ENCODE peak calls at places on chromosomes 3 and 15, in nine cellular contexts. One of them, this sample, is unnamed.

GRCh38 chr3:64489361-64490044 is 198.3 kb downstream of the ADAMTS9 start:
- DNase-seq in Caki2: peak
- DNase-seq in T follicular helper cell: no peak
- DNase-seq in uterus: peak
- DNase-seq in HTR-8/SVneo: no peak
- DNase-seq in activated naive CD4-positive, alpha-beta T cell treated with anti-CD3 and anti-CD28 coated beads, Interleukin-2, amount 50 U/mL, for 72 hours: no peak
- DNase-seq in activated naive CD8-positive, alpha-beta T cell treated with anti-CD3 and anti-CD28 coated beads, Interleukin-2, amount 50 U/mL, for 24 hours: no peak
- DNase-seq in GM18507: no peak
- DNase-seq in psoas muscle: no peak
- DNase-seq in this sample: peak

GRCh38 chr3:47791193-47791855 is 9.6 kb upstream of the SMARCC1 start:
- DNase-seq in Caki2: no peak
- DNase-seq in T follicular helper cell: no peak
- DNase-seq in uterus: no peak
- DNase-seq in HTR-8/SVneo: no peak
- DNase-seq in activated naive CD4-positive, alpha-beta T cell treated with anti-CD3 and anti-CD28 coated beads, Interleukin-2, amount 50 U/mL, for 72 hours: no peak
- DNase-seq in activated naive CD8-positive, alpha-beta T cell treated with anti-CD3 and anti-CD28 coated beads, Interleukin-2, amount 50 U/mL, for 24 hours: no peak
- DNase-seq in GM18507: no peak
- DNase-seq in psoas muscle: no peak
- DNase-seq in this sample: no peak

GRCh38 chr3:175980731-175981130 is 1121.6 kb downstream of the NAALADL2 start:
- DNase-seq in Caki2: no peak
- DNase-seq in T follicular helper cell: no peak
- DNase-seq in uterus: no peak
- DNase-seq in HTR-8/SVneo: peak
- DNase-seq in activated naive CD4-positive, alpha-beta T cell treated with anti-CD3 and anti-CD28 coated beads, Interleukin-2, amount 50 U/mL, for 72 hours: no peak
- DNase-seq in activated naive CD8-positive, alpha-beta T cell treated with anti-CD3 and anti-CD28 coated beads, Interleukin-2, amount 50 U/mL, for 24 hours: no peak
- DNase-seq in GM18507: no peak
- DNase-seq in psoas muscle: no peak
- DNase-seq in this sample: no peak

GRCh38 chr15:74664028-74664616 is 31.7 kb downstream of the EDC3 start:
- DNase-seq in Caki2: no peak
- DNase-seq in T follicular helper cell: no peak
- DNase-seq in uterus: peak
- DNase-seq in HTR-8/SVneo: no peak
- DNase-seq in activated naive CD4-positive, alpha-beta T cell treated with anti-CD3 and anti-CD28 coated beads, Interleukin-2, amount 50 U/mL, for 72 hours: no peak
- DNase-seq in activated naive CD8-positive, alpha-beta T cell treated with anti-CD3 and anti-CD28 coated beads, Interleukin-2, amount 50 U/mL, for 24 hours: no peak
- DNase-seq in GM18507: no peak
- DNase-seq in psoas muscle: peak
- DNase-seq in this sample: no peak

GRCh38 chr15:49236869-49237268 is 66.8 kb downstream of the GALK2 start:
- DNase-seq in Caki2: no peak
- DNase-seq in T follicular helper cell: no peak
- DNase-seq in uterus: no peak
- DNase-seq in HTR-8/SVneo: no peak
- DNase-seq in activated naive CD4-positive, alpha-beta T cell treated with anti-CD3 and anti-CD28 coated beads, Interleukin-2, amount 50 U/mL, for 72 hours: no peak
- DNase-seq in activated naive CD8-positive, alpha-beta T cell treated with anti-CD3 and anti-CD28 coated beads, Interleukin-2, amount 50 U/mL, for 24 hours: no peak
- DNase-seq in GM18507: no peak
- DNase-seq in psoas muscle: no peak
- DNase-seq in this sample: no peak

GRCh38 chr3:15858547-15859506 is 61.0 kb upstream of the ANKRD28 start:
- DNase-seq in Caki2: peak
- DNase-seq in T follicular helper cell: peak
- DNase-seq in uterus: peak
- DNase-seq in HTR-8/SVneo: no peak
- DNase-seq in activated naive CD4-positive, alpha-beta T cell treated with anti-CD3 and anti-CD28 coated beads, Interleukin-2, amount 50 U/mL, for 72 hours: peak
- DNase-seq in activated naive CD8-positive, alpha-beta T cell treated with anti-CD3 and anti-CD28 coated beads, Interleukin-2, amount 50 U/mL, for 24 hours: peak
- DNase-seq in GM18507: peak
- DNase-seq in psoas muscle: peak
- DNase-seq in this sample: no peak

GRCh38 chr15:77497942-77498361 is 77.3 kb downstream of the HMG20A start:
- DNase-seq in Caki2: no peak
- DNase-seq in T follicular helper cell: no peak
- DNase-seq in uterus: peak
- DNase-seq in HTR-8/SVneo: no peak
- DNase-seq in activated naive CD4-positive, alpha-beta T cell treated with anti-CD3 and anti-CD28 coated beads, Interleukin-2, amount 50 U/mL, for 72 hours: no peak
- DNase-seq in activated naive CD8-positive, alpha-beta T cell treated with anti-CD3 and anti-CD28 coated beads, Interleukin-2, amount 50 U/mL, for 24 hours: no peak
- DNase-seq in GM18507: no peak
- DNase-seq in psoas muscle: peak
- DNase-seq in this sample: no peak

GRCh38 chr3:154121236-154122095 is at the start of gene ARHGEF26:
- DNase-seq in Caki2: peak
- DNase-seq in T follicular helper cell: peak
- DNase-seq in uterus: peak
- DNase-seq in HTR-8/SVneo: peak
- DNase-seq in activated naive CD4-positive, alpha-beta T cell treated with anti-CD3 and anti-CD28 coated beads, Interleukin-2, amount 50 U/mL, for 72 hours: peak
- DNase-seq in activated naive CD8-positive, alpha-beta T cell treated with anti-CD3 and anti-CD28 coated beads, Interleukin-2, amount 50 U/mL, for 24 hours: peak
- DNase-seq in GM18507: peak
- DNase-seq in psoas muscle: peak
- DNase-seq in this sample: peak

GRCh38 chr3:190534386-190534785 is 20.5 kb downstream of the IL1RAP start:
- DNase-seq in Caki2: no peak
- DNase-seq in T follicular helper cell: no peak
- DNase-seq in uterus: no peak
- DNase-seq in HTR-8/SVneo: no peak
- DNase-seq in activated naive CD4-positive, alpha-beta T cell treated with anti-CD3 and anti-CD28 coated beads, Interleukin-2, amount 50 U/mL, for 72 hours: no peak
- DNase-seq in activated naive CD8-positive, alpha-beta T cell treated with anti-CD3 and anti-CD28 coated beads, Interleukin-2, amount 50 U/mL, for 24 hours: no peak
- DNase-seq in GM18507: no peak
- DNase-seq in psoas muscle: no peak
- DNase-seq in this sample: no peak

GRCh38 chr15:70533931-70534742 is 229.2 kb downstream of the UACA start:
- DNase-seq in Caki2: no peak
- DNase-seq in T follicular helper cell: no peak
- DNase-seq in uterus: no peak
- DNase-seq in HTR-8/SVneo: no peak
- DNase-seq in activated naive CD4-positive, alpha-beta T cell treated with anti-CD3 and anti-CD28 coated beads, Interleukin-2, amount 50 U/mL, for 72 hours: no peak
- DNase-seq in activated naive CD8-positive, alpha-beta T cell treated with anti-CD3 and anti-CD28 coated beads, Interleukin-2, amount 50 U/mL, for 24 hours: no peak
- DNase-seq in GM18507: no peak
- DNase-seq in psoas muscle: no peak
- DNase-seq in this sample: no peak

GRCh38 chr3:197006446-197006845 is 23.2 kb downstream of the MELTF start:
- DNase-seq in Caki2: no peak
- DNase-seq in T follicular helper cell: no peak
- DNase-seq in uterus: no peak
- DNase-seq in HTR-8/SVneo: no peak
- DNase-seq in activated naive CD4-positive, alpha-beta T cell treated with anti-CD3 and anti-CD28 coated beads, Interleukin-2, amount 50 U/mL, for 72 hours: no peak
- DNase-seq in activated naive CD8-positive, alpha-beta T cell treated with anti-CD3 and anti-CD28 coated beads, Interleukin-2, amount 50 U/mL, for 24 hours: no peak
- DNase-seq in GM18507: no peak
- DNase-seq in psoas muscle: peak
- DNase-seq in this sample: no peak

GRCh38 chr3:13571831-13572750 is 23.2 kb downstream of the FBLN2 start:
- DNase-seq in Caki2: no peak
- DNase-seq in T follicular helper cell: no peak
- DNase-seq in uterus: no peak
- DNase-seq in HTR-8/SVneo: no peak
- DNase-seq in activated naive CD4-positive, alpha-beta T cell treated with anti-CD3 and anti-CD28 coated beads, Interleukin-2, amount 50 U/mL, for 72 hours: no peak
- DNase-seq in activated naive CD8-positive, alpha-beta T cell treated with anti-CD3 and anti-CD28 coated beads, Interleukin-2, amount 50 U/mL, for 24 hours: no peak
- DNase-seq in GM18507: no peak
- DNase-seq in psoas muscle: no peak
- DNase-seq in this sample: no peak

GRCh38 chr15:99447497-99448371 is 118.0 kb upstream of the MEF2A start:
- DNase-seq in Caki2: no peak
- DNase-seq in T follicular helper cell: no peak
- DNase-seq in uterus: peak
- DNase-seq in HTR-8/SVneo: no peak
- DNase-seq in activated naive CD4-positive, alpha-beta T cell treated with anti-CD3 and anti-CD28 coated beads, Interleukin-2, amount 50 U/mL, for 72 hours: no peak
- DNase-seq in activated naive CD8-positive, alpha-beta T cell treated with anti-CD3 and anti-CD28 coated beads, Interleukin-2, amount 50 U/mL, for 24 hours: peak
- DNase-seq in GM18507: no peak
- DNase-seq in psoas muscle: no peak
- DNase-seq in this sample: peak

GRCh38 chr3:143040264-143040879 is 39.0 kb downstream of the U2SURP start:
- DNase-seq in Caki2: peak
- DNase-seq in T follicular helper cell: no peak
- DNase-seq in uterus: no peak
- DNase-seq in HTR-8/SVneo: no peak
- DNase-seq in activated naive CD4-positive, alpha-beta T cell treated with anti-CD3 and anti-CD28 coated beads, Interleukin-2, amount 50 U/mL, for 72 hours: no peak
- DNase-seq in activated naive CD8-positive, alpha-beta T cell treated with anti-CD3 and anti-CD28 coated beads, Interleukin-2, amount 50 U/mL, for 24 hours: no peak
- DNase-seq in GM18507: no peak
- DNase-seq in psoas muscle: no peak
- DNase-seq in this sample: no peak

GRCh38 chr3:65576942-65577341 is 461.8 kb downstream of the MAGI1 start:
- DNase-seq in Caki2: no peak
- DNase-seq in T follicular helper cell: no peak
- DNase-seq in uterus: no peak
- DNase-seq in HTR-8/SVneo: no peak
- DNase-seq in activated naive CD4-positive, alpha-beta T cell treated with anti-CD3 and anti-CD28 coated beads, Interleukin-2, amount 50 U/mL, for 72 hours: no peak
- DNase-seq in activated naive CD8-positive, alpha-beta T cell treated with anti-CD3 and anti-CD28 coated beads, Interleukin-2, amount 50 U/mL, for 24 hours: no peak
- DNase-seq in GM18507: no peak
- DNase-seq in psoas muscle: no peak
- DNase-seq in this sample: no peak

GRCh38 chr3:64306745-64307144 is 81.5 kb upstream of the PRICKLE2 start:
- DNase-seq in Caki2: no peak
- DNase-seq in T follicular helper cell: no peak
- DNase-seq in uterus: no peak
- DNase-seq in HTR-8/SVneo: no peak
- DNase-seq in activated naive CD4-positive, alpha-beta T cell treated with anti-CD3 and anti-CD28 coated beads, Interleukin-2, amount 50 U/mL, for 72 hours: no peak
- DNase-seq in activated naive CD8-positive, alpha-beta T cell treated with anti-CD3 and anti-CD28 coated beads, Interleukin-2, amount 50 U/mL, for 24 hours: no peak
- DNase-seq in GM18507: no peak
- DNase-seq in psoas muscle: no peak
- DNase-seq in this sample: no peak

GRCh38 chr15:68634122-68634482 is 55.3 kb downstream of the CORO2B start:
- DNase-seq in Caki2: no peak
- DNase-seq in T follicular helper cell: no peak
- DNase-seq in uterus: no peak
- DNase-seq in HTR-8/SVneo: no peak
- DNase-seq in activated naive CD4-positive, alpha-beta T cell treated with anti-CD3 and anti-CD28 coated beads, Interleukin-2, amount 50 U/mL, for 72 hours: no peak
- DNase-seq in activated naive CD8-positive, alpha-beta T cell treated with anti-CD3 and anti-CD28 coated beads, Interleukin-2, amount 50 U/mL, for 24 hours: no peak
- DNase-seq in GM18507: no peak
- DNase-seq in psoas muscle: no peak
- DNase-seq in this sample: no peak

GRCh38 chr15:60062826-60063225 is 58.7 kb downstream of the FOXB1 start:
- DNase-seq in Caki2: no peak
- DNase-seq in T follicular helper cell: no peak
- DNase-seq in uterus: no peak
- DNase-seq in HTR-8/SVneo: no peak
- DNase-seq in activated naive CD4-positive, alpha-beta T cell treated with anti-CD3 and anti-CD28 coated beads, Interleukin-2, amount 50 U/mL, for 72 hours: no peak
- DNase-seq in activated naive CD8-positive, alpha-beta T cell treated with anti-CD3 and anti-CD28 coated beads, Interleukin-2, amount 50 U/mL, for 24 hours: no peak
- DNase-seq in GM18507: no peak
- DNase-seq in psoas muscle: no peak
- DNase-seq in this sample: no peak

GRCh38 chr3:186456636-186457265 is 87.4 kb downstream of the CRYGS start:
- DNase-seq in Caki2: no peak
- DNase-seq in T follicular helper cell: no peak
- DNase-seq in uterus: no peak
- DNase-seq in HTR-8/SVneo: no peak
- DNase-seq in activated naive CD4-positive, alpha-beta T cell treated with anti-CD3 and anti-CD28 coated beads, Interleukin-2, amount 50 U/mL, for 72 hours: no peak
- DNase-seq in activated naive CD8-positive, alpha-beta T cell treated with anti-CD3 and anti-CD28 coated beads, Interleukin-2, amount 50 U/mL, for 24 hours: no peak
- DNase-seq in GM18507: no peak
- DNase-seq in psoas muscle: no peak
- DNase-seq in this sample: no peak

GRCh38 chr3:179750720-179751328 is 98.0 kb downstream of the USP13 start:
- DNase-seq in Caki2: peak
- DNase-seq in T follicular helper cell: no peak
- DNase-seq in uterus: no peak
- DNase-seq in HTR-8/SVneo: no peak
- DNase-seq in activated naive CD4-positive, alpha-beta T cell treated with anti-CD3 and anti-CD28 coated beads, Interleukin-2, amount 50 U/mL, for 72 hours: peak
- DNase-seq in activated naive CD8-positive, alpha-beta T cell treated with anti-CD3 and anti-CD28 coated beads, Interleukin-2, amount 50 U/mL, for 24 hours: no peak
- DNase-seq in GM18507: no peak
- DNase-seq in psoas muscle: no peak
- DNase-seq in this sample: no peak

GRCh38 chr15:96334017-96334704 is 3.7 kb downstream of the NR2F2 start:
- DNase-seq in Caki2: no peak
- DNase-seq in T follicular helper cell: no peak
- DNase-seq in uterus: peak
- DNase-seq in HTR-8/SVneo: no peak
- DNase-seq in activated naive CD4-positive, alpha-beta T cell treated with anti-CD3 and anti-CD28 coated beads, Interleukin-2, amount 50 U/mL, for 72 hours: no peak
- DNase-seq in activated naive CD8-positive, alpha-beta T cell treated with anti-CD3 and anti-CD28 coated beads, Interleukin-2, amount 50 U/mL, for 24 hours: no peak
- DNase-seq in GM18507: no peak
- DNase-seq in psoas muscle: no peak
- DNase-seq in this sample: no peak

GRCh38 chr3:126521122-126521891 is 2.6 kb upstream of the CHST13 start:
- DNase-seq in Caki2: no peak
- DNase-seq in T follicular helper cell: no peak
- DNase-seq in uterus: no peak
- DNase-seq in HTR-8/SVneo: no peak
- DNase-seq in activated naive CD4-positive, alpha-beta T cell treated with anti-CD3 and anti-CD28 coated beads, Interleukin-2, amount 50 U/mL, for 72 hours: no peak
- DNase-seq in activated naive CD8-positive, alpha-beta T cell treated with anti-CD3 and anti-CD28 coated beads, Interleukin-2, amount 50 U/mL, for 24 hours: no peak
- DNase-seq in GM18507: no peak
- DNase-seq in psoas muscle: peak
- DNase-seq in this sample: peak

GRCh38 chr3:31531465-31531991 is 1.2 kb upstream of the STT3B start:
- DNase-seq in Caki2: no peak
- DNase-seq in T follicular helper cell: no peak
- DNase-seq in uterus: no peak
- DNase-seq in HTR-8/SVneo: no peak
- DNase-seq in activated naive CD4-positive, alpha-beta T cell treated with anti-CD3 and anti-CD28 coated beads, Interleukin-2, amount 50 U/mL, for 72 hours: no peak
- DNase-seq in activated naive CD8-positive, alpha-beta T cell treated with anti-CD3 and anti-CD28 coated beads, Interleukin-2, amount 50 U/mL, for 24 hours: no peak
- DNase-seq in GM18507: no peak
- DNase-seq in psoas muscle: no peak
- DNase-seq in this sample: no peak

GRCh38 chr15:42800731-42801474 is 64.0 kb upstream of the CDAN1 start:
- DNase-seq in Caki2: no peak
- DNase-seq in T follicular helper cell: no peak
- DNase-seq in uterus: no peak
- DNase-seq in HTR-8/SVneo: no peak
- DNase-seq in activated naive CD4-positive, alpha-beta T cell treated with anti-CD3 and anti-CD28 coated beads, Interleukin-2, amount 50 U/mL, for 72 hours: no peak
- DNase-seq in activated naive CD8-positive, alpha-beta T cell treated with anti-CD3 and anti-CD28 coated beads, Interleukin-2, amount 50 U/mL, for 24 hours: peak
- DNase-seq in GM18507: no peak
- DNase-seq in psoas muscle: no peak
- DNase-seq in this sample: no peak

GRCh38 chr3:174202146-174202545 is 657.0 kb upstream of the NAALADL2 start:
- DNase-seq in Caki2: no peak
- DNase-seq in T follicular helper cell: no peak
- DNase-seq in uterus: no peak
- DNase-seq in HTR-8/SVneo: no peak
- DNase-seq in activated naive CD4-positive, alpha-beta T cell treated with anti-CD3 and anti-CD28 coated beads, Interleukin-2, amount 50 U/mL, for 72 hours: no peak
- DNase-seq in activated naive CD8-positive, alpha-beta T cell treated with anti-CD3 and anti-CD28 coated beads, Interleukin-2, amount 50 U/mL, for 24 hours: no peak
- DNase-seq in GM18507: no peak
- DNase-seq in psoas muscle: no peak
- DNase-seq in this sample: no peak

GRCh38 chr15:45795487-45796069 is 160.7 kb downstream of the SQOR start:
- DNase-seq in Caki2: peak
- DNase-seq in T follicular helper cell: no peak
- DNase-seq in uterus: no peak
- DNase-seq in HTR-8/SVneo: peak
- DNase-seq in activated naive CD4-positive, alpha-beta T cell treated with anti-CD3 and anti-CD28 coated beads, Interleukin-2, amount 50 U/mL, for 72 hours: peak
- DNase-seq in activated naive CD8-positive, alpha-beta T cell treated with anti-CD3 and anti-CD28 coated beads, Interleukin-2, amount 50 U/mL, for 24 hours: no peak
- DNase-seq in GM18507: no peak
- DNase-seq in psoas muscle: no peak
- DNase-seq in this sample: no peak

GRCh38 chr15:48427960-48428547 is 96.8 kb downstream of the DUT start:
- DNase-seq in Caki2: no peak
- DNase-seq in T follicular helper cell: no peak
- DNase-seq in uterus: no peak
- DNase-seq in HTR-8/SVneo: peak
- DNase-seq in activated naive CD4-positive, alpha-beta T cell treated with anti-CD3 and anti-CD28 coated beads, Interleukin-2, amount 50 U/mL, for 72 hours: no peak
- DNase-seq in activated naive CD8-positive, alpha-beta T cell treated with anti-CD3 and anti-CD28 coated beads, Interleukin-2, amount 50 U/mL, for 24 hours: no peak
- DNase-seq in GM18507: no peak
- DNase-seq in psoas muscle: no peak
- DNase-seq in this sample: no peak

GRCh38 chr15:95503640-95504225 is 826.8 kb upstream of the NR2F2 start:
- DNase-seq in Caki2: no peak
- DNase-seq in T follicular helper cell: no peak
- DNase-seq in uterus: no peak
- DNase-seq in HTR-8/SVneo: no peak
- DNase-seq in activated naive CD4-positive, alpha-beta T cell treated with anti-CD3 and anti-CD28 coated beads, Interleukin-2, amount 50 U/mL, for 72 hours: peak
- DNase-seq in activated naive CD8-positive, alpha-beta T cell treated with anti-CD3 and anti-CD28 coated beads, Interleukin-2, amount 50 U/mL, for 24 hours: no peak
- DNase-seq in GM18507: no peak
- DNase-seq in psoas muscle: no peak
- DNase-seq in this sample: no peak

GRCh38 chr3:72727726-72728125 is 120.5 kb downstream of the SHQ1 start:
- DNase-seq in Caki2: no peak
- DNase-seq in T follicular helper cell: no peak
- DNase-seq in uterus: no peak
- DNase-seq in HTR-8/SVneo: no peak
- DNase-seq in activated naive CD4-positive, alpha-beta T cell treated with anti-CD3 and anti-CD28 coated beads, Interleukin-2, amount 50 U/mL, for 72 hours: no peak
- DNase-seq in activated naive CD8-positive, alpha-beta T cell treated with anti-CD3 and anti-CD28 coated beads, Interleukin-2, amount 50 U/mL, for 24 hours: no peak
- DNase-seq in GM18507: no peak
- DNase-seq in psoas muscle: no peak
- DNase-seq in this sample: no peak

GRCh38 chr15:72796210-72796514 is 12.6 kb upstream of the ADPGK start:
- DNase-seq in Caki2: no peak
- DNase-seq in T follicular helper cell: no peak
- DNase-seq in uterus: no peak
- DNase-seq in HTR-8/SVneo: no peak
- DNase-seq in activated naive CD4-positive, alpha-beta T cell treated with anti-CD3 and anti-CD28 coated beads, Interleukin-2, amount 50 U/mL, for 72 hours: no peak
- DNase-seq in activated naive CD8-positive, alpha-beta T cell treated with anti-CD3 and anti-CD28 coated beads, Interleukin-2, amount 50 U/mL, for 24 hours: no peak
- DNase-seq in GM18507: no peak
- DNase-seq in psoas muscle: no peak
- DNase-seq in this sample: no peak

GRCh38 chr3:117252208-117252607 is 542.6 kb downstream of the TUSC7 start:
- DNase-seq in Caki2: peak
- DNase-seq in T follicular helper cell: no peak
- DNase-seq in uterus: no peak
- DNase-seq in HTR-8/SVneo: no peak
- DNase-seq in activated naive CD4-positive, alpha-beta T cell treated with anti-CD3 and anti-CD28 coated beads, Interleukin-2, amount 50 U/mL, for 72 hours: no peak
- DNase-seq in activated naive CD8-positive, alpha-beta T cell treated with anti-CD3 and anti-CD28 coated beads, Interleukin-2, amount 50 U/mL, for 24 hours: no peak
- DNase-seq in GM18507: no peak
- DNase-seq in psoas muscle: no peak
- DNase-seq in this sample: no peak